ENCODE peak calls at places on chromosome 22, in eight cellular contexts. B is heart left ventricle, K is prostate gland, E is gastrocnemius medialis, G is IMR-90, U is transverse colon, N is suprapubic skin, D is H1. M is an unnamed sample.
A peak's percentile ranks its signal among the peaks of the same experiment; 100 is the strongest.

GRCh38 chr22:29002603-29003002 is 59.0 kb downstream of the C22orf31 start:
- DNase-seq in B (peak; percentile 30), K (peak; percentile 42), E (peak; percentile 68), G (no peak), U (no peak), N (no peak), D (no peak), M (no peak)

GRCh38 chr22:47125603-47126002 is 363.2 kb downstream of the TBC1D22A start:
- DNase-seq in B (no peak), K (no peak), E (no peak), G (no peak), U (no peak), N (no peak), D (no peak), M (no peak)

GRCh38 chr22:48824673-48825651 is 1002.7 kb downstream of the BRD1 start:
- DNase-seq in B (no peak), K (no peak), E (no peak), G (no peak), U (no peak), N (peak; percentile 69), D (no peak), M (no peak)

GRCh38 chr22:28952857-28953256 is 69.5 kb downstream of the ZNRF3 start:
- DNase-seq in B (no peak), K (peak; percentile 33), E (no peak), G (peak; percentile 80), U (no peak), N (no peak), D (no peak), M (no peak)

GRCh38 chr22:48070083-48070482 is 1307.6 kb downstream of the TBC1D22A start:
- DNase-seq in B (no peak), K (no peak), E (no peak), G (no peak), U (no peak), N (no peak), D (no peak), M (no peak)

GRCh38 chr22:32531955-32532818 is 57.6 kb downstream of the FBXO7 start:
- DNase-seq in B (peak; percentile 95), K (no peak), E (peak; percentile 80), G (peak; percentile 93), U (peak; percentile 51), N (peak; percentile 96), D (peak; percentile 67), M (no peak)

GRCh38 chr22:19965771-19966709 is 24.4 kb upstream of the TXNRD2 start:
- DNase-seq in B (no peak), K (no peak), E (no peak), G (no peak), U (no peak), N (no peak), D (peak; percentile 76), M (no peak)

GRCh38 chr22:48754611-48755331 is 1072.9 kb downstream of the BRD1 start:
- DNase-seq in B (no peak), K (peak; percentile 3), E (no peak), G (no peak), U (no peak), N (peak; percentile 65), D (no peak), M (no peak)

GRCh38 chr22:39150848-39151215 is 1.6 kb downstream of the CBX7 start:
- DNase-seq in B (peak; percentile 25), K (no peak), E (no peak), G (no peak), U (no peak), N (no peak), D (no peak), M (no peak)

GRCh38 chr22:28006271-28006670 is 87.2 kb upstream of the PITPNB start:
- DNase-seq in B (no peak), K (no peak), E (no peak), G (peak; percentile 37), U (no peak), N (no peak), D (no peak), M (no peak)

GRCh38 chr22:32562396-32562795 is 87.8 kb downstream of the FBXO7 start:
- DNase-seq in B (peak; percentile 46), K (no peak), E (no peak), G (no peak), U (no peak), N (no peak), D (no peak), M (peak; percentile 16)

GRCh38 chr22:17867160-17867785 is 93.0 kb upstream of the BID start:
- DNase-seq in B (peak; percentile 84), K (no peak), E (peak; percentile 52), G (no peak), U (peak; percentile 86), N (no peak), D (no peak), M (peak; percentile 44)

GRCh38 chr22:22460635-22461034 is 47.9 kb downstream of the ZNF280B start:
- DNase-seq in B (no peak), K (no peak), E (no peak), G (no peak), U (no peak), N (no peak), D (no peak), M (no peak)

GRCh38 chr22:37633082-37633692 is 6.3 kb upstream of the SH3BP1 start:
- DNase-seq in B (no peak), K (no peak), E (no peak), G (no peak), U (peak; percentile 54), N (no peak), D (no peak), M (peak; percentile 56)

GRCh38 chr22:47854226-47854625 is 1091.8 kb downstream of the TBC1D22A start:
- DNase-seq in B (no peak), K (no peak), E (no peak), G (no peak), U (no peak), N (no peak), D (no peak), M (no peak)

GRCh38 chr22:19040581-19041402 is 81.4 kb downstream of the DGCR2 start:
- DNase-seq in B (no peak), K (no peak), E (peak; percentile 8), G (no peak), U (no peak), N (no peak), D (no peak), M (no peak)

GRCh38 chr22:29798801-29799200 is 31.6 kb downstream of the UQCR10 start:
- DNase-seq in B (no peak), K (peak; percentile 46), E (peak; percentile 83), G (no peak), U (no peak), N (no peak), D (no peak), M (no peak)

DNA sequence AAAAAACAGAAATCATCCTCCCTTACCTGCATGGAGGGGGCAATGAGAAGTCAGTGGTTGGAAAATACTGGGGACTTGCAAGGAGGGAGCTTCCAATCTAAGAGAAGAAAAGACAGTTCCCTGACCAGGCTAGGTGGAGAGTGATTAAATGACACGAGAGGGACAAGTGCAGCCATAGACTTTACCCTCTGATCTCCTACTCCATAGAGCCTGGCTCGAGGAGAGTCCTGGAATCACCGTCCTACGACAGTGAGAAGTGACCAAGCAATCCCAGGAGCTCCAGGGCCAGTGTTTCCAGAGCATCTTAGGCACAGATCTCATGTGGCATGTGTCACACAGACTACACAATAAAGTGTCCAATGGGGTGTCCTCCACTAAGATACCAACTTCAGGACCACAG is 25.7 kb downstream of the MYH9 start:
- DNase-seq in B (no peak), K (no peak), E (no peak), G (no peak), U (no peak), N (no peak), D (no peak), M (no peak)
- TF ChIP-seq CTCF in B (no peak), K (no peak), E (no peak), G (no peak), U (no peak), N (no peak), D (no peak), M (no peak)

DNA sequence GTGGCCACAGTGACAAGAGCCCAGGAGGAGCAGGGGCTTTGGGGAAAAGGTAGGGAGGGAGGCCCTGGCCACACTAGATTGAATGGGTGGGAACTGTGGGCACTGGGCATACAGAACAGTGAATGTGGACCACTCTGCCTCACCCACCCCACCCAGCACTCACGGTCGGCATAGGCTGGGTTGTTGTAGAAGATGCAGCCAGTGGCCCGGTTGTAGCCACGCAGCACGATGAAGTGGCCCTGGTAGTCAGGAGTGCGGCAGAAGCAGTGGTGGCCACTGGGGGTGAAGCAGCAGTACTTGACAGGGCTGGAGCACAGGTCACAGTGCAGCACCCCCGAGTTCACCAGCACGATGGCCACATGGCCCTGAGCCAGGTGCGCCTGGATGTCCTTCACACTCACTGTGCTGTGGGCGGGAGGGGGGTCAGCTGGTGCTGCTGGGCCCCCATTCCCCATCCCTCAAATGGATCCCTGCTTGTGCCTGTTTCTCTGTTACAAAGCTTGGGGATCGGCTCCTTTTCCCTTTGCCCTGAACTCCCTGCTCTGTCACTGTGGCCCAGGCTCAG is 11.2 kb downstream of the GUCD1 start:
- DNase-seq in B (no peak), K (no peak), E (no peak), G (no peak), U (no peak), N (no peak), D (no peak), M (no peak)
- H3K36me3 ChIP-seq in B (peaks cover 5% of the 10 kb centered on the region), K (peaks cover 14% of the 10 kb centered on the region), E (no peaks in the 10 kb centered on the region), G (peaks cover 69% of the 10 kb centered on the region), U (peaks cover 54% of the 10 kb centered on the region), N (peaks cover 86% of the 10 kb centered on the region), D (peaks cover 57% of the 10 kb centered on the region), M (no peaks in the 10 kb centered on the region)

DNA sequence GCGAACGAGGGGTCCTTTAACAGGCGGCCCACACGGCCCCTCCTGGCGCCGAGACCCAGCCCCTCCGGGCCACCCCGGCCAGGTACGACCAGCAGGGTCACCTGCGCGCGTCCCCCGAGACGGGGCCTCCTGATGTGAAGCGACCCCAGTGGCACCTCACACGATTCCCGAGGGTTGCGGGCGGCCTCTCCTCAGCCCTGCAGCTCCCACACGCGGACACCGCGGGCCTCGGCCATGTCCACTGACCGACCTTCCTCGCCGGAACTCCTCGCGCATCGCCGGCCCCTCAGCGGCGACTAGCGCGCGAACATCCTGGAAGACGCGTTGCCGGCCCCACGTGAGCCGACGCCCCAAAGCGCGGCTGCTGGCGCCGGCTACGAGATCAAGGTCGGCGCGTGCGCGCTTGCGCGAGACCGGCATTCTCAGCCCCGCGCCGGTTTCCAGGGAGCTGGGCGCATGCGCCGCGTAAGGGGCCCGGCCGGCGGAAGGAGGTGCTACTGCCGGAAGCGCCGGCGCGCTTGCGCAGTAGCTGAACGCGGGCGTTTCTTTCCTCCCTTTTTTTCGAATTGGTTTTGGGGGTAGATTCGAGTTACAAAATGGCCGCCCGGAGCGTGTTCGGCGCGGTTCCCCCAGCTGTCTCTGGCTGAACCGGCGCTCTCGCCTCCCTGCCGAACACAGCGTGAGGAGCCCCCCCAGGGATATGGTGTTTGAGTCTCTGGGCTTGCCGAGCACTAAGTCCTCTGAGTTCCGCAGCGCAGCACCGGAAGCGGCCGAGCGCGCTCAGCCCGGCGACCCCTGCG is at the start of gene NUP50:
- DNase-seq in B (peak; percentile 96), K (peak; percentile 93), E (peak; percentile 96), G (peak; percentile 96), U (peak; percentile 97), N (peak; percentile 96), D (peak; percentile 97), M (peak; percentile 95)
- TF ChIP-seq POLR2A in B (no peak), K (peak; percentile 88), E (peak; percentile 86), G (peak; percentile 92), U (peak; percentile 86), N (peak; percentile 59), D (peak; percentile 89), M (peak; percentile 70)

DNA sequence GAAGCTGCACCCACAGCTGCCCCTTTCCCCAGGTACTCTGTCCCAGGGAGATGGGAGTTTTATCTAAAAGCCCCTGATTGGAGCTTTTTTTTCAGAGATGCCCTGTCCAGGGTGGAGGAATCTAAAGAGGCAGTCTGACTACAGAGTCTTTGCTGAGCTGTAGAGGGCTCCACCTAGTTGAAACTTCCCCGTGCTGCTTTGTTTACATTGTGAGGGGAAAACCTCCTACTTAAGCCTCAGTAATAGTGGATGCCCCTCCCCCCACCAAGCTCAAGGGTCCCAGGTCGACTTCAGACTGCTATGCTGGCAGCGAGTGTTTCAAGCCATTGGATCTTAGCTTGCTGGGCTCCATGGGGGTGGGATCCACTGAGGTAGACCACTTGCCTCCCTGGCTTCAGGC is 470.1 kb upstream of the LARGE1 start:
- DNase-seq in B (no peak), K (no peak), E (no peak), G (no peak), U (no peak), N (no peak), D (peak; percentile 46), M (no peak)
- TF ChIP-seq CTCF in B (no peak), K (no peak), E (no peak), G (no peak), U (no peak), N (no peak), D (peak; percentile 26), M (no peak)

M was measured in ovary.